ENCODE peak calls at places on chromosomes 13 and 19, in four cellular contexts. One of them, this sample, is unnamed.

GRCh38 chr13:94267581-94267980 is 211.9 kb downstream of the DCT start:
- DNase-seq in GM23248: no peak
- DNase-seq in NCI-H460: no peak
- DNase-seq in OCI-M1: no peak
- DNase-seq in this sample: no peak

GRCh38 chr19:30884146-30884812 is 465.0 kb downstream of the TSHZ3 start:
- DNase-seq in NCI-H460: no peak
- DNase-seq in OCI-M1: no peak
- DNase-seq in GM23248: no peak
- DNase-seq in this sample: no peak

GRCh38 chr13:97321101-97321500 is 99.0 kb downstream of the MBNL2 start:
- DNase-seq in NCI-H460: no peak
- DNase-seq in GM23248: no peak
- DNase-seq in OCI-M1: no peak
- DNase-seq in this sample: no peak

GRCh38 chr13:42364613-42365000 is 92.7 kb downstream of the AKAP11 start:
- DNase-seq in OCI-M1: no peak
- DNase-seq in GM23248: no peak
- DNase-seq in NCI-H460: no peak
- DNase-seq in this sample: peak; percentile 24

GRCh38 chr19:35856546-35857149 is at the start of gene KIRREL2:
- DNase-seq in OCI-M1: no peak
- DNase-seq in GM23248: no peak
- DNase-seq in NCI-H460: no peak
- DNase-seq in this sample: peak; percentile 36

GRCh38 chr13:25181597-25181996 is 9.5 kb upstream of the AMER2 start:
- DNase-seq in NCI-H460: no peak
- DNase-seq in OCI-M1: no peak
- DNase-seq in GM23248: no peak
- DNase-seq in this sample: no peak

GRCh38 chr13:74210693-74211393 is 76.6 kb upstream of the KLF12 start:
- DNase-seq in GM23248: peak; percentile 98
- DNase-seq in NCI-H460: no peak
- DNase-seq in OCI-M1: peak; percentile 27
- DNase-seq in this sample: no peak

GRCh38 chr13:106566682-106567420 is 1.1 kb downstream of the ARGLU1 start:
- DNase-seq in NCI-H460: peak; percentile 20
- DNase-seq in OCI-M1: peak; percentile 64
- DNase-seq in GM23248: peak; percentile 84
- DNase-seq in this sample: peak; percentile 43

GRCh38 chr13:113410472-113411201 is 42.7 kb downstream of the ADPRHL1 start:
- DNase-seq in GM23248: peak; percentile 93
- DNase-seq in NCI-H460: no peak
- DNase-seq in OCI-M1: no peak
- DNase-seq in this sample: peak; percentile 61

GRCh38 chr13:99267927-99268326 is 9.7 kb upstream of the GPR18 start:
- DNase-seq in OCI-M1: peak; percentile 23
- DNase-seq in NCI-H460: no peak
- DNase-seq in GM23248: no peak
- DNase-seq in this sample: no peak

GRCh38 chr13:113837554-113838355 is 26.1 kb downstream of the GAS6 start:
- DNase-seq in OCI-M1: no peak
- DNase-seq in GM23248: peak; percentile 99
- DNase-seq in NCI-H460: peak; percentile 81
- DNase-seq in this sample: peak; percentile 83

GRCh38 chr19:35935911-35936737 is at the start of gene LRFN3:
- DNase-seq in GM23248: peak; percentile 84
- DNase-seq in OCI-M1: peak; percentile 58
- DNase-seq in NCI-H460: peak; percentile 46
- DNase-seq in this sample: peak; percentile 46

GRCh38 chr13:110910013-110910890 is 4.6 kb downstream of the ANKRD10 start:
- DNase-seq in OCI-M1: no peak
- DNase-seq in NCI-H460: no peak
- DNase-seq in GM23248: no peak
- DNase-seq in this sample: no peak

GRCh38 chr19:49553451-49554271 is 25.9 kb downstream of the RCN3 start:
- DNase-seq in GM23248: peak; percentile 94
- DNase-seq in NCI-H460: no peak
- DNase-seq in OCI-M1: no peak
- DNase-seq in this sample: no peak

GRCh38 chr19:43784251-43784980 is 3.6 kb upstream of the KCNN4 start:
- DNase-seq in GM23248: peak; percentile 92
- DNase-seq in NCI-H460: peak; percentile 73
- DNase-seq in OCI-M1: peak; percentile 77
- DNase-seq in this sample: peak; percentile 65

GRCh38 chr13:105466376-105466775 is 1069.1 kb downstream of the EFNB2 start:
- DNase-seq in GM23248: no peak
- DNase-seq in OCI-M1: no peak
- DNase-seq in NCI-H460: no peak
- DNase-seq in this sample: no peak

GRCh38 chr13:23979361-23980159 is 82.3 kb upstream of the C1QTNF9B start:
- DNase-seq in GM23248: peak; percentile 95
- DNase-seq in OCI-M1: peak; percentile 22
- DNase-seq in NCI-H460: peak; percentile 9
- DNase-seq in this sample: peak; percentile 61

GRCh38 chr13:75481176-75482069 is 546 bp downstream of the TBC1D4 start:
- DNase-seq in GM23248: peak; percentile 70
- DNase-seq in OCI-M1: peak; percentile 59
- DNase-seq in NCI-H460: no peak
- DNase-seq in this sample: no peak

GRCh38 chr19:41784337-41785239 is 11.8 kb upstream of the CEACAM3 start:
- DNase-seq in OCI-M1: peak; percentile 59
- DNase-seq in NCI-H460: no peak
- DNase-seq in GM23248: no peak
- DNase-seq in this sample: peak; percentile 99

GRCh38 chr13:43878897-43879322 is 630 bp downstream of the CCDC122 start:
- DNase-seq in GM23248: peak; percentile 90
- DNase-seq in NCI-H460: peak; percentile 30
- DNase-seq in OCI-M1: peak; percentile 85
- DNase-seq in this sample: peak; percentile 81

GRCh38 chr19:16207063-16207462 is 9.4 kb downstream of the AP1M1 start:
- DNase-seq in OCI-M1: no peak
- DNase-seq in NCI-H460: no peak
- DNase-seq in GM23248: no peak
- DNase-seq in this sample: no peak

This sample was measured in MV-4-11.